ENCODE peak calls at places on chromosomes 13 and 19, in nine cellular contexts. J is uterus; F is ascending aorta; B is heart right ventricle; N is GM23248; L is upper lobe of right lung; Z is body of pancreas; P is CD8-positive, alpha-beta memory T cell; U is astrocyte. Q is an unnamed sample. For H3K27me3 and H3K4me1, the result is how much of the 10 kb centered on the place peaks cover.

GRCh38 chr19:30393046-30393445 is 20.9 kb downstream of the ZNF536 start:
- DNase-seq in J (no peak), F (no peak), B (no peak), N (peak), L (no peak), Z (no peak), P (no peak), U (no peak), Q (no peak)

GRCh38 chr19:42290523-42291436 is 11.2 kb upstream of the PRR19 start:
- DNase-seq in J (peak), F (peak), B (no peak), N (peak), L (no peak), Z (peak), P (peak), U (no peak), Q (no peak)

GRCh38 chr19:17846146-17846545 is 1.6 kb downstream of the JAK3 start:
- DNase-seq in J (no peak), F (no peak), B (no peak), N (no peak), L (no peak), Z (no peak), P (peak), U (no peak), Q (no peak)

GRCh38 chr19:23410155-23410554 is 14.9 kb upstream of the ZNF91 start:
- DNase-seq in J (no peak), F (no peak), B (no peak), N (no peak), L (no peak), Z (no peak), P (no peak), U (no peak), Q (no peak)

GRCh38 chr19:42199440-42200115 is 17.9 kb downstream of the DEDD2 start:
- DNase-seq in J (no peak), F (no peak), B (peak), N (no peak), L (peak), Z (no peak), P (peak), U (no peak), Q (no peak)

GRCh38 chr13:100182894-100183490 is 94.1 kb downstream of the PCCA start:
- DNase-seq in J (no peak), F (no peak), B (no peak), N (no peak), L (no peak), Z (no peak), P (no peak), U (no peak), Q (no peak)

GRCh38 chr19:30148039-30148438 is 206.0 kb downstream of the URI1 start:
- DNase-seq in J (no peak), F (no peak), B (no peak), N (no peak), L (no peak), Z (no peak), P (no peak), U (no peak), Q (no peak)

GRCh38 chr13:60261432-60262351 is 98.0 kb upstream of the DIAPH3 start:
- DNase-seq in J (no peak), F (no peak), B (no peak), N (no peak), L (no peak), Z (peak), P (no peak), U (no peak), Q (peak)

GRCh38 chr19:4577020-4577782 is 17.7 kb upstream of the SEMA6B start:
- DNase-seq in J (no peak), F (no peak), B (no peak), N (peak), L (no peak), Z (no peak), P (no peak), U (no peak), Q (no peak)

GRCh38 chr19:27740396-27740795 is 1472.6 kb downstream of the UQCRFS1 start:
- DNase-seq in J (no peak), F (peak), B (no peak), N (no peak), L (no peak), Z (no peak), P (no peak), U (peak), Q (no peak)

GRCh38 chr13:41590643-41591042 is 133.3 kb downstream of the RGCC start:
- DNase-seq in J (no peak), F (no peak), B (no peak), N (no peak), L (no peak), Z (no peak), P (no peak), U (peak), Q (no peak)

GRCh38 chr13:66618702-66619101 is 611.4 kb downstream of the PCDH9 start:
- DNase-seq in J (no peak), F (no peak), B (no peak), N (peak), L (no peak), Z (no peak), P (no peak), U (peak), Q (no peak)

GRCh38 chr19:17244618-17245534 is 843 bp downstream of the NR2F6 start:
- DNase-seq in J (peak), F (no peak), B (peak), N (peak), L (peak), Z (peak), P (no peak), U (no peak), Q (no peak)

GRCh38 chr19:5152767-5153532 is 184.0 kb downstream of the KDM4B start:
- DNase-seq in J (no peak), F (no peak), B (no peak), N (no peak), L (peak), Z (no peak), P (no peak), U (no peak), Q (no peak)

GRCh38 chr13:59776924-59777690 is 386.6 kb downstream of the DIAPH3 start:
- DNase-seq in J (no peak), F (no peak), B (no peak), N (peak), L (no peak), Z (no peak), P (no peak), U (peak), Q (no peak)

GRCh38 chr13:20680416-20681080 is 23.0 kb upstream of the IL17D start:
- DNase-seq in J (no peak), F (no peak), B (no peak), N (no peak), L (no peak), Z (no peak), P (no peak), U (no peak), Q (no peak)

GRCh38 chr13:44431150-44431549 is 57.5 kb downstream of the SERP2 start:
- DNase-seq in J (no peak), F (no peak), B (no peak), N (no peak), L (no peak), Z (peak), P (no peak), U (no peak), Q (no peak)

GRCh38 chr13:22789027-22789593 is 391.7 kb upstream of the SGCG start:
- DNase-seq in J (no peak), F (no peak), B (no peak), N (no peak), L (no peak), Z (no peak), P (no peak), U (no peak), Q (no peak)

GRCh38 chr13:21020176-21020575 is 41.2 kb downstream of the LATS2 start:
- DNase-seq in J (no peak), F (no peak), B (no peak), N (peak), L (no peak), Z (no peak), P (no peak), U (no peak), Q (no peak)

GRCh38 chr13:105920375-105920774 is 615.1 kb downstream of the EFNB2 start:
- DNase-seq in J (no peak), F (no peak), B (no peak), N (peak), L (no peak), Z (no peak), P (no peak), U (peak), Q (peak)

GRCh38 chr19:10565028-10565566 is 713 bp downstream of the KRI1 start:
- DNase-seq in J (peak), F (peak), B (no peak), N (peak), L (peak), Z (peak), P (peak), U (no peak), Q (no peak)

GRCh38 chr19:8697671-8698432 is 743 bp downstream of the ACTL9 start:
- DNase-seq in J (no peak), F (no peak), B (no peak), N (no peak), L (no peak), Z (no peak), P (no peak), U (no peak), Q (no peak)

GRCh38 chr19:39557791-39558622 is 18.0 kb upstream of the EID2 start:
- DNase-seq in J (no peak), F (no peak), B (no peak), N (no peak), L (no peak), Z (no peak), P (peak), U (no peak), Q (no peak)

GRCh38 chr13:61884830-61885229 is 469.2 kb upstream of the PCDH20 start:
- DNase-seq in J (no peak), F (no peak), B (no peak), N (no peak), L (no peak), Z (no peak), P (no peak), U (no peak), Q (no peak)

GRCh38 chr19:9849786-9850185 is 14.7 kb downstream of the PIN1 start:
- DNase-seq in J (no peak), F (no peak), B (no peak), N (no peak), L (no peak), Z (no peak), P (no peak), U (no peak), Q (no peak)

GRCh38 chr19:49929121-49929610 is at the start of the genes ATF5 and NUP62:
- DNase-seq in J (peak), F (peak), B (peak), N (peak), L (peak), Z (peak), P (peak), U (peak), Q (peak)

GRCh38 chr13:98478134-98479129 is 98.5 kb downstream of the STK24 start:
- DNase-seq in J (no peak), F (no peak), B (no peak), N (peak), L (no peak), Z (no peak), P (no peak), U (peak), Q (no peak)

GRCh38 chr19:38537071-38537847 is 80.5 kb downstream of the MAP4K1 start:
- DNase-seq in J (no peak), F (no peak), B (no peak), N (no peak), L (no peak), Z (no peak), P (no peak), U (no peak), Q (no peak)

GRCh38 chr13:98303858-98304257 is 126.8 kb upstream of the RNF113B start:
- DNase-seq in J (no peak), F (no peak), B (no peak), N (no peak), L (no peak), Z (no peak), P (no peak), U (no peak), Q (no peak)

GRCh38 chr13:51549050-51549449 is 35.2 kb upstream of the WDFY2 start:
- DNase-seq in J (no peak), F (no peak), B (no peak), N (no peak), L (peak), Z (peak), P (no peak), U (no peak), Q (peak)

GRCh38 chr19:17240062-17240854 is 5.5 kb downstream of the NR2F6 start:
- DNase-seq in J (no peak), F (no peak), B (no peak), N (no peak), L (no peak), Z (no peak), P (no peak), U (no peak), Q (no peak)

GRCh38 chr13:59461411-59461810 is 702.3 kb downstream of the DIAPH3 start:
- DNase-seq in J (no peak), F (no peak), B (no peak), N (no peak), L (no peak), Z (no peak), P (no peak), U (no peak), Q (no peak)

GRCh38 chr13:22018297-22019210 is 347.7 kb downstream of the FGF9 start:
- DNase-seq in J (no peak), F (no peak), B (no peak), N (no peak), L (no peak), Z (no peak), P (no peak), U (no peak), Q (no peak)

GRCh38 chr13:22235285-22235949 is 564.5 kb downstream of the FGF9 start:
- DNase-seq in J (no peak), F (no peak), B (no peak), N (peak), L (no peak), Z (no peak), P (no peak), U (no peak), Q (peak)

GRCh38 chr19:57192064-57192395 is 730 bp downstream of the ZNF264 start:
- DNase-seq in J (no peak), F (no peak), B (no peak), N (peak), L (no peak), Z (no peak), P (no peak), U (no peak), Q (no peak)

GRCh38 chr13:42247883-42248282 is 24.1 kb upstream of the AKAP11 start:
- DNase-seq in J (no peak), F (no peak), B (no peak), N (peak), L (no peak), Z (no peak), P (no peak), U (no peak), Q (no peak)

GRCh38 chr19:20245309-20245708 is 78.3 kb downstream of the ZNF486 start:
- DNase-seq in J (no peak), F (no peak), B (no peak), N (no peak), L (no peak), Z (no peak), P (no peak), U (no peak), Q (no peak)

GRCh38 chr19:7440188-7440975 is 48.5 kb downstream of the PEX11G start:
- DNase-seq in J (no peak), F (no peak), B (no peak), N (no peak), L (no peak), Z (no peak), P (no peak), U (no peak), Q (no peak)

GRCh38 chr19:771332-771785 is 20.4 kb downstream of the MISP start:
- DNase-seq in J (no peak), F (no peak), B (peak), N (peak), L (no peak), Z (no peak), P (peak), U (peak), Q (no peak)

GRCh38 chr19:35756373-35757230 is at the start of gene HSPB6:
- DNase-seq in J (peak), F (peak), B (peak), N (peak), L (peak), Z (no peak), P (no peak), U (peak), Q (no peak)

GRCh38 chr19:35755160-35755549 is 1.7 kb downstream of the HSPB6 start:
- DNase-seq in J (no peak), F (no peak), B (no peak), N (no peak), L (peak), Z (no peak), P (no peak), U (no peak), Q (no peak)

GRCh38 chr19:35757231-35757748 is 461 bp upstream of the HSPB6 start:
- DNase-seq in J (peak), F (peak), B (peak), N (peak), L (peak), Z (peak), P (no peak), U (peak), Q (no peak)

GRCh38 chr19:35754365-35755139 is 2.3 kb downstream of the HSPB6 start:
- DNase-seq in J (peak), F (no peak), B (no peak), N (no peak), L (no peak), Z (no peak), P (no peak), U (no peak), Q (no peak)

GRCh38 chr19:35755550-35756371 is 1.1 kb downstream of the HSPB6 start:
- DNase-seq in J (peak), F (peak), B (peak), N (peak), L (peak), Z (peak), P (peak), U (no peak), Q (no peak)
- H3K4me3 ChIP-seq in J (peak), F (peak), B (peak), N (peak), L (peak), Z (no peak), P (no peak), U (peak), Q (no peak)

GRCh38 chr19:46490774-46491173 is 4.9 kb downstream of the PNMA8B start:
- DNase-seq in J (no peak), F (no peak), B (no peak), N (no peak), L (no peak), Z (no peak), P (no peak), U (no peak), Q (no peak)
- H3K27me3 ChIP-seq in J (under half), F (under half), B (half or more), N (under half), L (half or more), Z (under half), P (half or more), U (under half), Q (under half)

DNA sequence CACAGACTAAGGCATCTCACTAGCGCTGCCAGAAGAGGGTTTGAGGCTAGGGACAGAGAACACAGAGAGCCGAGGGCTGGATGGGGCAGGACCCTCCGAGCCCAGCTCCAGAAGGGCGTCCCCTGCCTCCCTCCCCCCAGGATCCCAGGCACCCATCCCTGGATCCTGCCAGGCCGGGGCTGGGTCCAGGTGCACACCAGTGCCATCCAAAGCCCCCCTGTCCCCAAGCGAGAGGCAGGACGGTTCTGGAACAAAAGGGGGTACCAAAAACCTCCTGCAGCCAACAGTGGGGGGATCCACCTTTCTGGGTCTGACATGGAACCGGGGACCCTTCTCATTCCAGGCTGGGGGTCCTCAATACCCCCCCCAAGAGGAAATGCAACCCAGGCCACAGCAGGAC is 4.4 kb upstream of the REXO1 start:
- DNase-seq in J (no peak), F (no peak), B (no peak), N (no peak), L (no peak), Z (no peak), P (no peak), U (no peak), Q (no peak)
- H3K4me1 ChIP-seq in J (under half), F (under half), B (half or more), N (under half), L (half or more), Z (under half), P (half or more), U (under half), Q (under half)

GRCh38 chr19:47781590-47782318 is 3.3 kb downstream of the SELENOW start:
- DNase-seq in J (peak), F (peak), B (no peak), N (peak), L (no peak), Z (no peak), P (no peak), U (no peak), Q (no peak)

GRCh38 chr19:47779524-47780214 is 1.2 kb downstream of the SELENOW start:
- DNase-seq in J (peak), F (peak), B (peak), N (peak), L (no peak), Z (peak), P (no peak), U (no peak), Q (no peak)

GRCh38 chr19:47778089-47778953 is at the start of gene SELENOW:
- DNase-seq in J (peak), F (peak), B (peak), N (peak), L (peak), Z (peak), P (peak), U (peak), Q (peak)

GRCh38 chr19:47778954-47779351 is 450 bp downstream of the SELENOW start:
- DNase-seq in J (peak), F (no peak), B (no peak), N (peak), L (no peak), Z (no peak), P (no peak), U (no peak), Q (no peak)

GRCh38 chr19:47780215-47780551 is 1.7 kb downstream of the SELENOW start:
- DNase-seq in J (no peak), F (no peak), B (no peak), N (no peak), L (no peak), Z (no peak), P (no peak), U (no peak), Q (no peak)
- H3K4me3 ChIP-seq in J (peak), F (peak), B (peak), N (peak), L (peak), Z (no peak), P (no peak), U (peak), Q (peak)

GRCh38 chr13:94712287-94712811 is at the start of gene SOX21:
- DNase-seq in J (no peak), F (no peak), B (no peak), N (peak), L (no peak), Z (no peak), P (no peak), U (no peak), Q (no peak)

GRCh38 chr13:94711561-94712286 is 621 bp downstream of the SOX21 start:
- DNase-seq in J (no peak), F (no peak), B (no peak), N (peak), L (peak), Z (no peak), P (no peak), U (peak), Q (no peak)

GRCh38 chr13:94710881-94711560 is 1.3 kb downstream of the SOX21 start:
- DNase-seq in J (no peak), F (no peak), B (no peak), N (peak), L (peak), Z (no peak), P (no peak), U (no peak), Q (no peak)

GRCh38 chr13:94708971-94709614 is 3.3 kb downstream of the SOX21 start:
- DNase-seq in J (no peak), F (no peak), B (no peak), N (no peak), L (no peak), Z (no peak), P (no peak), U (no peak), Q (no peak)

DNA sequence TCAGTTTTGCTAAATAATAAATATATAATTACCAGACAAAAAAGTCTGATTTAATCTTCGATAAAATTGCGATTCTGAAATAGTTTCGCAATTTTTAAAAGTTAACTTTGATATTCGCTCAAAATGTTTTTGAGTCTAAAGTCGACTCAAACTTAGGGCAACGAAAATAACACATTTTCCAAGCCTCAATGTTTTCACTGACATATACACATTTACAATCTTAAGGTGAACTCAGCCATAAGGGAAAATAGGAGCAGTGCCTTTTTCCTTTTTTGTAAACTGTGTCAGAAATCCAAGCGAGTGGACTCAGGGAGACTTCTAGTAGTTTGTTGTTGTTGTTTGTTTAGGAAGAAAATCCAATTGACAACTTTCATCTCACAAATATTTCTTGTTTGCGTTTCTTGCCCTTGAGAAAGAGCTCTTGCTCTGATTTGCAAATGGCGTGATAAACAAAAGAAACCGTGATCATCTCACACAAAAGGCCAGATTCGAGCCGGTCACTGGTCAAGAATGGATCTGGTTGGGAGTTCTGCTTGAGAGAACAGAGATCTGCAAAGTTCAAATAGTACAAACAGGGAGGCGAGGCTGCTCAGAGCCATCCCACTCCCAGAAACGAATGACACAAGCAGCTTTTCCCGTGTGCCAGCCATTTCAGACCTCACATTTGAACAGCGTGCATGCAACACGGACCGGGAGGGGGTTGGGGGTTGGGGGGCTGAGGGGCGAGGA is 2.1 kb downstream of the SOX21 start:
- DNase-seq in J (no peak), F (no peak), B (no peak), N (no peak), L (no peak), Z (no peak), P (no peak), U (no peak), Q (no peak)
- H3K27me3 ChIP-seq in J (under half), F (under half), B (half or more), N (half or more), L (half or more), Z (half or more), P (half or more), U (half or more), Q (half or more)

GRCh38 chr13:114151565-114152284 is 19.3 kb upstream of the RASA3 start:
- DNase-seq in J (no peak), F (no peak), B (no peak), N (peak), L (peak), Z (peak), P (peak), U (no peak), Q (no peak)
- H3K4me1 ChIP-seq in J (under half), F (under half), B (under half), N (under half), L (under half), Z (under half), P (half or more), U (under half), Q (under half)